ENCODE peak calls at places on chromosomes 13 and 19, in seven cellular contexts. P, W, S, M, F, R and N are unnamed samples.

GRCh38 chr19:2808129-2808941 is 11.3 kb upstream of the ZNF554 start:
- DNase-seq in S (no peak), R (no peak), W (no peak), F (no peak), P (no peak), M (no peak), N (no peak)

GRCh38 chr13:89066868-89067466 is 1395.8 kb downstream of the SLITRK5 start:
- DNase-seq in M (peak; percentile 27), R (peak; percentile 17), S (peak; percentile 71), F (peak; percentile 71), W (no peak), P (no peak), N (no peak)

GRCh38 chr19:35153701-35154534 is 617 bp upstream of the FXYD5 start:
- DNase-seq in F (no peak), R (no peak), P (no peak), W (peak; percentile 78), M (peak; percentile 68), S (peak; percentile 51), N (no peak)

GRCh38 chr13:76820759-76821158 is 65.4 kb downstream of the KCTD12 start:
- DNase-seq in P (no peak), R (no peak), W (no peak), F (no peak), M (no peak), S (no peak), N (peak; percentile 53)

GRCh38 chr13:65275838-65276630 is 1954.1 kb downstream of the PCDH9 start:
- DNase-seq in P (no peak), M (no peak), F (no peak), S (no peak), W (no peak), R (no peak), N (no peak)

GRCh38 chr19:13864223-13864512 is 12.8 kb upstream of the NANOS3 start:
- DNase-seq in F (no peak), S (no peak), R (no peak), P (no peak), W (no peak), M (no peak), N (no peak)

GRCh38 chr13:37226966-37227365 is 121.5 kb upstream of the CSNK1A1L start:
- DNase-seq in P (no peak), R (no peak), F (peak; percentile 40), W (no peak), M (no peak), S (no peak), N (no peak)

GRCh38 chr13:98798849-98799645 is 46.6 kb upstream of the SLC15A1 start:
- DNase-seq in W (no peak), F (peak; percentile 38), R (no peak), P (no peak), M (no peak), S (no peak), N (peak; percentile 91)

GRCh38 chr19:13036366-13036976 is 41.2 kb downstream of the NFIX start:
- DNase-seq in M (no peak), F (peak; percentile 70), S (peak; percentile 63), W (no peak), R (no peak), P (no peak), N (no peak)

GRCh38 chr19:56622374-56622773 is 20.6 kb upstream of the SMIM17 start:
- DNase-seq in W (no peak), R (no peak), F (no peak), S (no peak), P (no peak), M (no peak), N (no peak)

GRCh38 chr13:113938246-113938645 is 35.6 kb downstream of the C13orf46 start:
- DNase-seq in S (no peak), F (no peak), R (no peak), W (no peak), M (no peak), P (no peak), N (no peak)

GRCh38 chr19:2381151-2381822 is 21.2 kb downstream of the TMPRSS9 start:
- DNase-seq in F (peak; percentile 47), S (no peak), P (peak; percentile 82), R (no peak), W (no peak), M (no peak), N (no peak)

GRCh38 chr19:46481947-46482346 is 10.6 kb upstream of the PNMA8A start:
- DNase-seq in M (no peak), P (no peak), F (peak; percentile 13), W (no peak), S (no peak), R (no peak), N (no peak)

GRCh38 chr13:96821381-96821780 is 172.9 kb downstream of the OXGR1 start:
- DNase-seq in W (no peak), M (no peak), R (peak; percentile 22), F (peak; percentile 32), S (no peak), P (no peak), N (no peak)

GRCh38 chr13:100887729-100888151 is 213.1 kb upstream of the TMTC4 start:
- DNase-seq in W (no peak), M (no peak), P (no peak), R (peak; percentile 44), S (no peak), F (peak; percentile 75), N (peak; percentile 16)

GRCh38 chr19:18541992-18542935 is 1.1 kb downstream of the FKBP8 start:
- DNase-seq in W (no peak), M (peak; percentile 19), F (no peak), P (no peak), R (no peak), S (no peak), N (no peak)

GRCh38 chr19:41324921-41325639 is 15.1 kb downstream of the CCDC97 start:
- DNase-seq in M (no peak), W (no peak), P (peak; percentile 21), F (peak; percentile 83), S (peak; percentile 49), R (peak; percentile 65), N (no peak)

GRCh38 chr13:31204592-31204991 is 4.8 kb downstream of the B3GLCT start:
- DNase-seq in P (no peak), R (peak; percentile 34), F (peak; percentile 43), M (no peak), W (no peak), S (peak; percentile 82), N (peak; percentile 32)